ENCODE peak calls at places on chromosomes 12 and 14, in nine cellular contexts. I is kidney tubule cell; D is activated T-helper 1 cell treated with Interleukin-2 at 50 U/mL for 16 hours; Q is HT1080; Z is AG09309; K is NCI-H1694 treated with DMSO at 0.1 percent for 48 hours; Y is activated CD4-positive, alpha-beta T cell treated with anti-CD3 and anti-CD28 coated beads, Interleukin-2, amount 50 U/mL, for 1 hour; P is stimulated activated CD8-positive, alpha-beta memory T cell treated with anti-CD3 and anti-CD28 coated beads, Interleukin-4, amount 100 ng/mL, for 24 hours; W is EL. S is an unnamed sample.

GRCh38 chr12:121259074-121259473 is 37.4 kb downstream of the CAMKK2 start:
- DNase-seq in Q (no peak), W (no peak), D (no peak), K (no peak), Z (no peak), Y (no peak), I (no peak), P (no peak), S (no peak)

GRCh38 chr14:51554953-51555352 is 96.8 kb upstream of the FRMD6 start:
- DNase-seq in Z (no peak), P (no peak), Q (peak), D (no peak), K (peak), W (peak), I (peak), Y (no peak), S (no peak)

GRCh38 chr12:106248177-106248848 is 493 bp upstream of the CKAP4 start:
- DNase-seq in P (no peak), D (no peak), Y (peak), I (peak), W (peak), Z (no peak), Q (peak), K (no peak), S (peak)

GRCh38 chr12:8157484-8158198 is 826 bp downstream of the ZNF705A start:
- DNase-seq in W (peak), Y (no peak), Z (no peak), I (peak), K (no peak), D (no peak), Q (no peak), P (no peak), S (no peak)

GRCh38 chr14:44961151-44961729 is 507 bp downstream of the KLHL28 start:
- DNase-seq in Z (no peak), I (peak), K (peak), Y (peak), W (peak), D (peak), P (peak), Q (peak), S (peak)

GRCh38 chr12:88931598-88931997 is 351.3 kb upstream of the KITLG start:
- DNase-seq in I (peak), Z (no peak), W (no peak), Y (no peak), D (no peak), P (no peak), K (no peak), Q (no peak), S (no peak)

GRCh38 chr14:94574336-94574735 is 6.9 kb upstream of the SERPINA5 start:
- DNase-seq in K (no peak), I (no peak), Q (no peak), Y (no peak), W (no peak), P (no peak), D (no peak), Z (no peak), S (no peak)

GRCh38 chr12:20305470-20305869 is 62.9 kb upstream of the PDE3A start:
- DNase-seq in K (no peak), Z (no peak), D (no peak), Q (peak), Y (no peak), I (no peak), P (no peak), W (peak), S (no peak)

GRCh38 chr12:80445083-80445482 is 1.0 kb downstream of the PTPRQ start:
- DNase-seq in K (no peak), Y (no peak), W (peak), D (no peak), P (no peak), Z (peak), I (no peak), Q (no peak), S (no peak)

GRCh38 chr12:122003646-122004611 is 17.8 kb upstream of the BCL7A start:
- DNase-seq in K (no peak), Z (no peak), D (no peak), Q (no peak), P (no peak), I (no peak), W (peak), Y (no peak), S (no peak)

GRCh38 chr14:21475767-21476525 is 813 bp downstream of the RAB2B start:
- DNase-seq in I (no peak), K (no peak), Y (no peak), W (no peak), D (no peak), Z (no peak), Q (peak), P (no peak), S (no peak)

GRCh38 chr12:67698711-67699603 is 50.4 kb downstream of the DYRK2 start:
- DNase-seq in D (peak), Y (peak), Z (peak), Q (peak), K (no peak), W (peak), I (no peak), P (peak), S (peak)

GRCh38 chr12:65016881-65017650 is 104.0 kb downstream of the WIF1 start:
- DNase-seq in Q (no peak), P (no peak), D (no peak), Z (no peak), K (no peak), I (no peak), Y (no peak), W (no peak), S (no peak)

GRCh38 chr12:12718382-12718761 is 1.2 kb downstream of the CDKN1B start:
- DNase-seq in D (no peak), Y (no peak), I (no peak), P (no peak), Q (no peak), K (peak), W (no peak), Z (no peak), S (no peak)

S was measured in GM12891.